ENCODE peak calls at places on chromosomes 3 and 15, in six cellular contexts. C is Peyer's patch, P is cardiac fibroblast, Y is astrocyte of the spinal cord, S is left lung, K is HCT116. E is an unnamed sample.

GRCh38 chr3:45084820-45085816 is 59.0 kb downstream of the CLEC3B start:
- DNase-seq in K (no peak), Y (peak), C (no peak), S (no peak), P (peak), E (peak)

GRCh38 chr3:69161587-69162196 is 39.3 kb upstream of the LMOD3 start:
- DNase-seq in S (no peak), P (peak), K (peak), Y (peak), C (peak), E (peak)

GRCh38 chr15:39774688-39775267 is 7.9 kb downstream of the FSIP1 start:
- DNase-seq in C (no peak), S (no peak), Y (no peak), K (no peak), P (no peak), E (no peak)

GRCh38 chr3:61926913-61927312 is 365.5 kb downstream of the PTPRG start:
- DNase-seq in K (no peak), S (no peak), P (peak), Y (no peak), C (no peak), E (peak)

GRCh38 chr3:131329774-131330173 is 51.8 kb upstream of the NUDT16 start:
- DNase-seq in Y (no peak), C (no peak), K (no peak), P (no peak), S (no peak), E (no peak)

GRCh38 chr3:20340324-20340928 is 154.4 kb upstream of the SGO1 start:
- DNase-seq in Y (peak), K (peak), P (peak), S (no peak), C (peak), E (peak)

GRCh38 chr15:42282926-42283325 is 9.7 kb upstream of the TMEM87A start:
- DNase-seq in K (no peak), S (no peak), Y (no peak), P (no peak), C (no peak), E (no peak)

GRCh38 chr3:55014081-55014480 is 86.2 kb upstream of the LRTM1 start:
- DNase-seq in S (no peak), Y (peak), P (no peak), K (no peak), C (no peak), E (no peak)

GRCh38 chr15:42723068-42723467 is 13.9 kb downstream of the CDAN1 start:
- DNase-seq in P (no peak), C (no peak), S (no peak), Y (no peak), K (no peak), E (no peak)

GRCh38 chr3:67083277-67083676 is 85.2 kb downstream of the KBTBD8 start:
- DNase-seq in K (no peak), S (no peak), Y (no peak), P (peak), C (peak), E (peak)

GRCh38 chr3:58383904-58384303 is 49.7 kb downstream of the PDHB start:
- DNase-seq in K (peak), S (no peak), C (no peak), Y (peak), P (peak), E (peak)

GRCh38 chr3:133452603-133453313 is 52.9 kb downstream of the BFSP2 start:
- DNase-seq in P (no peak), C (no peak), K (no peak), S (no peak), Y (peak), E (no peak)

GRCh38 chr3:13674538-13675185 is 125.7 kb downstream of the FBLN2 start:
- DNase-seq in C (no peak), P (no peak), Y (no peak), K (no peak), S (no peak), E (no peak)

GRCh38 chr3:13671536-13672233 is 122.8 kb downstream of the FBLN2 start:
- DNase-seq in P (no peak), K (no peak), S (no peak), C (no peak), Y (no peak), E (no peak)

GRCh38 chr3:13676618-13677017 is 127.7 kb downstream of the FBLN2 start:
- DNase-seq in S (no peak), Y (no peak), P (no peak), C (no peak), K (no peak), E (no peak)

GRCh38 chr3:13670292-13670691 is 121.4 kb downstream of the FBLN2 start:
- DNase-seq in S (no peak), Y (no peak), K (no peak), P (no peak), C (no peak), E (no peak)

GRCh38 chr3:13673207-13673606 is 124.3 kb downstream of the FBLN2 start:
- DNase-seq in P (no peak), Y (no peak), K (no peak), S (no peak), C (no peak), E (no peak)
- TF ChIP-seq CTCF in P (peak), Y (peak), K (peak), S (no peak), C (no peak), E (peak)

GRCh38 chr15:73922186-73923151 is 3.8 kb upstream of the LOXL1 start:
- DNase-seq in C (no peak), Y (peak), S (no peak), K (no peak), P (peak), E (peak)
- H3K4me3 ChIP-seq in C (no peak), Y (peak), S (no peak), K (no peak), P (no peak), E (peak)

GRCh38 chr3:15429080-15429479 is 1.7 kb downstream of the EAF1 start:
- DNase-seq in K (no peak), P (no peak), Y (no peak), C (no peak), S (no peak), E (no peak)

GRCh38 chr3:15428539-15428938 is 1.1 kb downstream of the EAF1 start:
- DNase-seq in C (no peak), S (no peak), Y (peak), P (peak), K (no peak), E (peak)

GRCh38 chr3:15426579-15427118 is 695 bp downstream of the METTL6 start:
- DNase-seq in K (no peak), C (no peak), Y (no peak), S (no peak), P (no peak), E (no peak)

GRCh38 chr3:15427981-15428380 is 583 bp downstream of the EAF1 start:
- DNase-seq in C (peak), S (no peak), Y (no peak), K (no peak), P (peak), E (no peak)

GRCh38 chr3:15427182-15427880 is at the start of the genes EAF1 and METTL6:
- DNase-seq in S (peak), Y (peak), C (peak), P (peak), K (peak), E (peak)
- TF ChIP-seq CTCF in S (peak), Y (peak), C (peak), P (no peak), K (no peak), E (no peak)

GRCh38 chr3:156741935-156742334 is 67.5 kb downstream of the TIPARP start:
- DNase-seq in S (no peak), P (no peak), K (no peak), Y (no peak), C (no peak), E (no peak)

GRCh38 chr3:156743859-156744258 is 69.5 kb downstream of the TIPARP start:
- DNase-seq in P (no peak), K (no peak), Y (no peak), S (no peak), C (no peak), E (no peak)

GRCh38 chr3:156738251-156738650 is 63.9 kb downstream of the TIPARP start:
- DNase-seq in Y (no peak), P (no peak), C (no peak), K (no peak), S (no peak), E (no peak)

GRCh38 chr3:156742401-156742800 is 68.0 kb downstream of the TIPARP start:
- DNase-seq in S (no peak), P (no peak), Y (no peak), K (no peak), C (no peak), E (no peak)

DNA sequence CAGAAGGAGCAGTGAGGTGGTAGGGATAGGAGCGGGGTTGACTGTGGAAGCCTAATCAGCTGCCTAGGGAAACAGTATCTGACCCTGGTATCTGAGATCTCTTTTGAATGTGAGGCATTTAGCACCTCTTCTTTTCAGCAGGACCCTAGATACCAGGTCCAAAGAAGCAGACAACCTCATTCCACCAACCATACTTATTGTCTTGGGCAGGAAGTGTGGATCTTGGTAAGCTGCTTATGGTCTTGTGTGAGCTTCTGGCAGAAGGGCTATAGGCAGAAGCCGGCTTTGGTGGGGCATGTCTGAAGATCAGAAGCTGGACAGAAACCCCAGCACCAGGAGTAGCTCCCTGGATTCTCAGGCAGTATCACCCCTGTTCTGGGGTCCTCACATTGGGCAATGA is 65.6 kb downstream of the TIPARP start:
- DNase-seq in S (no peak), K (no peak), P (no peak), Y (no peak), C (no peak), E (no peak)
- H3K4me3 ChIP-seq in S (no peak), K (no peak), P (no peak), Y (no peak), C (no peak), E (no peak)

DNA sequence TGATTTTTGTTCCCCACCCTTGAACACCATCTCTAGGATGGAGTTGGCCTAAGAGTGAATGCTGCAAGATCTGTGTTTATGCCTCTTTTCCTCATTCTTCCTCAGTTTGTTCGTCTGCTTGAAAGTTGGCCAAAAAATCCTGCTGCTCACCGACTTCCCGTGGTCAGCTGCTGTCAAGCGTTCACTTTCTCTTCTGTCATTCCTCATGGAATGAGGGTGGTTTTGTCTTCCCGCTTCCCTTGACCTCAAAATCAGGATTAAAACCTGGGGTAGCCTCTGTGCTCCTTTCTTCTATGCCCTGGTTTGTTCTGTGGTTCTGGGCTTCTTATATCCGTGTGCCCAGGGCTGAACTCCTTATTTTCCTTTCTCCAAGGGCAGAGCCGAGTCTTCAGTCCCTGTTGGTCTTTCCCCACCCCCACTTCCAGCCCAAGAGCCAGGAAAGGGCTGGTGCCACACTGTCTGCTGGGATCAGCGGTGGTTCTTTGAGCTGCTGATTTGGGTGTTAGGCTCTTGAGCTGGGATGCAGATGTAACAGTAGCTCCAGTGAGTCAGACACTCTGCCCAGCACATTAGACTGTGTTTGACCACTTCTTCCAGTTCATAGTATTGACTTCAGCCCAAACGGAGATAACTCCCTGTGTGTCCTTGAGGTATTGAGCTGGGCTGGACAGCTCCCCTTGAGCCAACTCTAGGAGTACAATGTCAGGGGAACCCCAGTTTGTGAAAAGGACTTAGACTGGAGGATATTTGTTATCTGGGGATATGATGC is 2.3 kb downstream of the SERF2 start:
- DNase-seq in S (no peak), Y (peak), C (no peak), P (peak), K (no peak), E (peak)
- TF ChIP-seq CTCF in S (no peak), Y (no peak), C (no peak), P (no peak), K (no peak), E (no peak)

GRCh38 chr3:64650096-64650622 is 37.6 kb downstream of the ADAMTS9 start:
- DNase-seq in Y (no peak), C (no peak), S (no peak), K (no peak), P (no peak), E (no peak)
- H3K4me3 ChIP-seq in Y (no peak), C (no peak), S (no peak), K (no peak), P (no peak), E (no peak)

DNA sequence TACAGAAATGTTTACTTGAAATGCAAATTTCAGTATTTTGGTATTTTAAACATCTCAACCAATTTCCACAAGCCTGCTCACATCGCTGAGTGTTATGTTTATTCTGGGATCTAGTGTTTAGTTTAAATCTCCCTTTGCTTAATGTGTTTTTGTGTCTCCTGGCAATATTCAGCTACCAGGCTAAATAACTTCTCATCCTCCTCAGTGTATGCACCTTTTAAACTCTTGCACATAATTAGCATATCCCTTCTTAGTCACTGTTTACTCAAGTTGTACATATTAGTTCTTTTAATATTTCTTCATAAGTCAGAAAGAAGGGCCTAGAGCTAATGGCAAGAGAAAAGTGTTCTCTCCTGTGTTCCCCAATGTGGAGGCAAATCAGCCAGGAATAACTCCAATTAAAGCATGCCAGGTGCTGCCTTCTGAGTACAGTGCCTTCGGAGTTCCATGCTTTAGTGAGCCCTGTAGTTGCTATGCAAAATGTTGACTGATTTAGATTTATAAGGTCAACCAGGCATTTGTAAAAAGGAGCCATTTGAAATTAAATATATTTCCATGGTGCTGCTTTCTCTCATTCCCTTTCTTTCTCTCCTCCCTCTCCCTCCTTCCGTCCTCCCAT is 234.3 kb downstream of the GAP43 start:
- DNase-seq in K (no peak), C (no peak), P (no peak), S (no peak), Y (no peak), E (no peak)
- TF ChIP-seq CTCF in K (no peak), C (no peak), P (no peak), S (no peak), Y (no peak), E (no peak)